ENCODE peak calls at places on chromosome 6, in ten cellular contexts. B, N, M, X, G, D, C, L, Q and Z are unnamed samples.

GRCh38 chr6:149043476-149044130 is 273.9 kb upstream of the TAB2 start:
- DNase-seq in B (no peak), N (no peak), M (no peak), X (no peak), G (no peak), D (no peak), C (peak; percentile 22), L (peak; percentile 24), Q (no peak), Z (no peak)

GRCh38 chr6:105192707-105193465 is 13.1 kb upstream of the POPDC3 start:
- DNase-seq in B (no peak), N (no peak), M (no peak), X (no peak), G (no peak), D (no peak), C (no peak), L (no peak), Q (no peak), Z (peak; percentile 57)

GRCh38 chr6:109793793-109794192 is 102.7 kb downstream of the FIG4 start:
- DNase-seq in B (no peak), N (no peak), M (peak; percentile 69), X (peak; percentile 88), G (peak; percentile 60), D (peak; percentile 42), C (peak; percentile 93), L (no peak), Q (no peak), Z (peak; percentile 98)

GRCh38 chr6:15320683-15321082 is 74.8 kb downstream of the JARID2 start:
- DNase-seq in B (no peak), N (no peak), M (no peak), X (no peak), G (no peak), D (no peak), C (no peak), L (no peak), Q (no peak), Z (no peak)

GRCh38 chr6:155174576-155175174 is 89.1 kb upstream of the CLDN20 start:
- DNase-seq in B (no peak), N (no peak), M (peak; percentile 75), X (no peak), G (peak; percentile 70), D (peak; percentile 77), C (peak; percentile 83), L (peak; percentile 10), Q (peak; percentile 51), Z (peak; percentile 55)

GRCh38 chr6:107931894-107932293 is 26.1 kb downstream of the SEC63 start:
- DNase-seq in B (no peak), N (no peak), M (no peak), X (no peak), G (no peak), D (no peak), C (no peak), L (no peak), Q (no peak), Z (no peak)

GRCh38 chr6:57085441-57085840 is 4.5 kb upstream of the ZNF451 start:
- DNase-seq in B (no peak), N (no peak), M (no peak), X (no peak), G (no peak), D (no peak), C (no peak), L (no peak), Q (no peak), Z (no peak)

GRCh38 chr6:158789115-158789917 is 29.9 kb downstream of the EZR start:
- DNase-seq in B (no peak), N (no peak), M (no peak), X (no peak), G (no peak), D (no peak), C (no peak), L (no peak), Q (no peak), Z (no peak)

GRCh38 chr6:118892248-118893094 is 1.5 kb upstream of the ASF1A start:
- DNase-seq in B (no peak), N (no peak), M (no peak), X (no peak), G (no peak), D (no peak), C (no peak), L (no peak), Q (no peak), Z (no peak)

GRCh38 chr6:154909821-154910220 is 85.3 kb upstream of the TIAM2 start:
- DNase-seq in B (no peak), N (peak; percentile 11), M (no peak), X (no peak), G (no peak), D (no peak), C (no peak), L (no peak), Q (no peak), Z (no peak)

GRCh38 chr6:100780648-100781047 is 100.5 kb downstream of the ASCC3 start:
- DNase-seq in B (no peak), N (no peak), M (no peak), X (no peak), G (no peak), D (no peak), C (no peak), L (no peak), Q (no peak), Z (peak; percentile 3)

GRCh38 chr6:129849456-129849855 is 11.7 kb downstream of the TMEM244 start:
- DNase-seq in B (no peak), N (no peak), M (no peak), X (peak; percentile 74), G (no peak), D (no peak), C (peak; percentile 70), L (no peak), Q (no peak), Z (no peak)

GRCh38 chr6:45724511-45724910 is 291.1 kb downstream of the CLIC5 start:
- DNase-seq in B (no peak), N (no peak), M (peak; percentile 48), X (no peak), G (no peak), D (no peak), C (peak; percentile 74), L (no peak), Q (no peak), Z (peak; percentile 18)

GRCh38 chr6:3318226-3318625 is 59.5 kb downstream of the PSMG4 start:
- DNase-seq in B (no peak), N (peak; percentile 47), M (no peak), X (no peak), G (no peak), D (no peak), C (no peak), L (no peak), Q (no peak), Z (no peak)

GRCh38 chr6:15517600-15517999 is 145.2 kb downstream of the DTNBP1 start:
- DNase-seq in B (no peak), N (no peak), M (no peak), X (no peak), G (no peak), D (no peak), C (no peak), L (no peak), Q (no peak), Z (no peak)

GRCh38 chr6:124742971-124743370 is 219.3 kb upstream of the RNF217 start:
- DNase-seq in B (no peak), N (no peak), M (no peak), X (peak; percentile 58), G (no peak), D (no peak), C (no peak), L (no peak), Q (no peak), Z (no peak)

GRCh38 chr6:130602151-130602770 is 224.9 kb upstream of the SMLR1 start:
- DNase-seq in B (no peak), N (no peak), M (peak; percentile 81), X (peak; percentile 95), G (no peak), D (peak; percentile 2), C (peak; percentile 96), L (no peak), Q (no peak), Z (peak; percentile 8)

GRCh38 chr6:32815996-32816395 is 806 bp downstream of the HLA-DOB start:
- DNase-seq in B (no peak), N (no peak), M (no peak), X (no peak), G (no peak), D (no peak), C (no peak), L (no peak), Q (no peak), Z (no peak)

GRCh38 chr6:140857734-140858380 is 1274.9 kb upstream of the GJE1 start:
- DNase-seq in B (no peak), N (no peak), M (peak; percentile 42), X (peak; percentile 55), G (no peak), D (peak; percentile 10), C (peak; percentile 88), L (peak; percentile 45), Q (no peak), Z (peak; percentile 81)